ENCODE peak calls at places on chromosomes 12 and 14, in six cellular contexts. U is GM20000, H is GM12865, F is HepG2, V is tibial nerve, A is B cell. Q is an unnamed sample.

GRCh38 chr12:130803707-130804106 is 35.3 kb downstream of the STX2 start:
- DNase-seq in U (no peak), H (no peak), F (no peak), V (no peak), A (no peak), Q (no peak)

GRCh38 chr14:21556378-21557083 is 23.3 kb downstream of the OR10G3 start:
- DNase-seq in U (no peak), H (no peak), F (no peak), V (no peak), A (no peak), Q (no peak)

GRCh38 chr12:124906606-124907261 is 7.7 kb downstream of the UBC start:
- DNase-seq in U (peak), H (peak), F (peak), V (peak), A (peak), Q (peak)

GRCh38 chr14:69002069-69002468 is 23.0 kb upstream of the ACTN1 start:
- DNase-seq in U (no peak), H (peak), F (peak), V (no peak), A (no peak), Q (no peak)

GRCh38 chr12:132657004-132657727 is 30.0 kb downstream of the POLE start:
- DNase-seq in U (no peak), H (no peak), F (no peak), V (no peak), A (no peak), Q (no peak)

GRCh38 chr12:12724421-12725085 is 7.4 kb downstream of the CDKN1B start:
- DNase-seq in U (peak), H (no peak), F (no peak), V (no peak), A (no peak), Q (no peak)

GRCh38 chr14:106694638-106695393 is 1168.4 kb downstream of the TMEM121 start:
- DNase-seq in U (peak), H (peak), F (no peak), V (no peak), A (peak), Q (peak)

GRCh38 chr14:75559451-75560187 is 18.8 kb upstream of the FLVCR2 start:
- DNase-seq in U (peak), H (peak), F (no peak), V (no peak), A (no peak), Q (peak)

GRCh38 chr14:89351364-89351957 is 65.6 kb downstream of the FOXN3 start:
- DNase-seq in U (peak), H (peak), F (peak), V (no peak), A (peak), Q (no peak)

GRCh38 chr12:111995782-111996480 is 17.0 kb downstream of the TMEM116 start:
- DNase-seq in U (no peak), H (no peak), F (no peak), V (no peak), A (no peak), Q (no peak)

GRCh38 chr12:48765753-48766162 is 23.1 kb downstream of the ADCY6 start:
- DNase-seq in U (peak), H (peak), F (no peak), V (no peak), A (no peak), Q (no peak)

DNA sequence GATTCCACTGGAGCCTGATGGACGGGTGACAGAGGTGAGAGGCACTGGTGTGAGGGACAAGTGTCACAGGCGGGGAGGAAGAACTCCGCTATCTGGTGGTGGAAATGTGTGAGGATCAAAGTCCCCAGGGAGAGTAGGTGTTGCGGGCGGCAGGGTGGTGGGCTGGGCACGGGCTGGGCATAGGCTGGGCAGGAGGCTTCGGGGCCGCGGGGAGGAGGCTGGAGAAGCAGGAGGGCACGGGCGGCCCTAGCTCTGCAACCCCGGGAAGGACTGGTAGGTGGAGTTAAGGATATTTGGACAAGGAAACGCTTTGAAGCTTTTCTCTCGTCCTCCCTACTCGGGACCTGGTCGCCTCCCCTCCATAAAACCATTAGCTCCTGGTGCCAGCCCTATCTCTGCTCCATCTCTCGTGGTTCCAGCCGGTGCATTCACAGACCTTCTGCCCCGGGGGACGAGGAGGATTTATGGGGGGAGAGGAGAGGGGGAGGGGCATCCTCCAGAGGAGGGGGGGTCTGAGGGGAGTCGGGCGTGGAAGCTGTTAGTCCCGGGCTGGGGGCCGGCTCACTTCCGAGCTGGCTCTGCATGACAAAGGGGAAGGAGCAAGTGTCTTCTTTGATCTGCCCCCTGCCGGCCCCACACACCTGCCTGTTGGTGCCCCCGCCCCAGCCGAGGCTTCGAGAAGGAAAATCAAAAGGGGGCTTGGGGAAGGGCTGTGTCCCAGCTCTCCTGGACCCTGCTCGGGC is 478 bp downstream of the WNT5B start:
- DNase-seq in U (peak), H (no peak), F (peak), V (no peak), A (no peak), Q (no peak)
- TF ChIP-seq CTCF in U (no peak), H (no peak), F (peak), V (no peak), A (peak), Q (peak)

DNA sequence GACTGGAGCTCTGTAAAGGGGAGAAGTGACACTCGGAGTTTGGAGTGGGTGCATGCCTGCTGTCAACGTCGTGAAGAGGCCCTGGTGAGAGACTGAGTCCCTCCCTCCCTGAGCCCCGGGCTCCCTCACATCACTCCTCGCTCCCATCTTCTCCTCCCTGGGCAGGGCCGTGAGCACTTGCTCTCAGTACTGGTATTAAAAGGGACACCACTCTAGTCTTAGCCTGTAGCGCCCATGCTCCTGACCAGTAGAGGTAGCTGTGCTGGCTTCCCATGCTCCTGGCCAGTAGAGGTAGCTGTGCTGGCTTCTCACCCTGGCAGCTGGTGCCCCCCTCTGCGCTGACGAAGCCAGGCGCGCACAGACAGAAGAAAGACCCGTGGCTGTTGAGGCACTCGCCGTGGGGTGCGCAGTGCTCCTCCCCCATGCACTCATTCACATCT is 14.7 kb downstream of the ISCA2 start:
- DNase-seq in U (no peak), H (no peak), F (peak), V (no peak), A (no peak), Q (peak)
- TF ChIP-seq CTCF in U (no peak), H (no peak), F (peak), V (no peak), A (no peak), Q (no peak)

DNA sequence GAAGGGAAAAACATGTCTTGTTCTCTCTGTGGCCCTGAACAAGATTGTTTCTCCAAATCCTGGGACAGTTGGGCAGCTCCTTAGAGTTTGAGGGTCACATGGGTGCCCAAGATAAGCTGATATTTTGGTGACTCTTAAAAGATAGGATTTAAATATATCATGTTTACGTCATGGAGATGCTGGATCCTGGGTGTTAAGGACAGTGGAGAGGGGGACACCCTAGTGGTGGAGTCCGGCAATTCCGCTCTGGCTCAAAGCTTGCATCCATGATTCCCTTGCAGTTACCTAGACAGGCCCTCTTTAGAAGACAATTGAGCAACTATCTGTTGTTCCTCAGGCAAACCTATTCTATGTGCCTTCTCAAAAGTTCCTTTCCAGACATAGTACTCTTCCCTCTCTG is 101.8 kb downstream of the CMKLR1 start:
- DNase-seq in U (no peak), H (peak), F (peak), V (no peak), A (no peak), Q (no peak)
- TF ChIP-seq CTCF in U (no peak), H (peak), F (peak), V (no peak), A (no peak), Q (no peak)

GRCh38 chr12:67649165-67650126 is 901 bp downstream of the DYRK2 start:
- DNase-seq in U (peak), H (peak), F (no peak), V (no peak), A (no peak), Q (no peak)

GRCh38 chr12:67647547-67648305 is 819 bp upstream of the DYRK2 start:
- DNase-seq in U (peak), H (peak), F (peak), V (peak), A (peak), Q (peak)

GRCh38 chr12:67647251-67647546 is 1.3 kb upstream of the DYRK2 start:
- DNase-seq in U (no peak), H (no peak), F (no peak), V (no peak), A (no peak), Q (no peak)

GRCh38 chr12:67650127-67650495 is 1.6 kb downstream of the DYRK2 start:
- DNase-seq in U (peak), H (no peak), F (no peak), V (no peak), A (no peak), Q (no peak)

DNA sequence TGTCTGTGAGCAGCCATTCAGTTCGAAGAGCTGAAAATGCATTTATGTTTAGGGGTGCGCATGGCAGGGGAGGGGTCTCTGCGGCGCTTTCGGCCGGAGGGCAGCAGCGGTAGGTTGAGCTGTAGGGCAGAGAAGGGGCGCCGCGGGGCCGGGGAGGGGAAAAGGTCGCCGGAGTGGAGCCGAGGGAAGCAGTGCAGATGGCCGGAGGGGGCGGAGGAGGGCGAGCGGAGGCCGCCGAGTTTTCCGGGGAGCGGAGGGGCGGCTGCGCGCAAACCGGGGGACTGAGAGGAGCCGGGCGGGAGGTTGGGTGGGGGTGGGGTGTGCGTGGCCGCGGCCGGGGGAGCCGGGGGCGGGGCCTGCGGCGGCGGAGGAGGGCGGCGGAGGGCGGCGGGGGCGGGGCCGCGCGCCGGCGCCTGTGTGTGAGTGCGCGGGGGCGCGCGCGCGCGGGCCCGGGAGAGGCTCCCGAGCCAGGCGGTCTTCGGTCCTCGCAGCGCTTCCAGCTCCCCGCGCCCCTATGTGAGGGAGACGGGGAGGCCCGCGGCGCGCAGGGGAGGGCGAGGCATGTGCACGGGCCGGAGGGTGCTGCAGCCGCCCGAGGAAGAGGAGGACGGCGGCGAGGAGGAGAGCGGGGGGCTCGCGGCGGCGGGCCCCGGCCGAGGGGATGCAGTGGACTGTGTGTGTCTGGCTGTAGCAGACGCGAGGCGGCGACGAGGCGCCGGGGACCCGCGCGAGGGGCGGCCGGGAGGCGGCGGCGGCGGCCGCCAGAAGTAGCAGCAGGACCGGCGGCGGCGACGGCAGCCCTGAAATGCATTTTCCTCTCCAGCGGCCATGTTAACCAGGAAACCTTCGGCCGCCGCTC is at the start of gene DYRK2:
- DNase-seq in U (peak), H (peak), F (peak), V (peak), A (peak), Q (no peak)
- TF ChIP-seq CTCF in U (no peak), H (no peak), F (peak), V (peak), A (peak), Q (no peak)

Q was measured in CD14-positive monocyte.